ENCODE peak calls at places on chromosomes 1 and 21, in seven cellular contexts. R is HCT116, L is breast epithelium, Y is suprapubic skin, M is prostate gland, S is transverse colon, N is GM23338. Z is an unnamed sample.

GRCh38 chr1:16236091-16236494 is 890 bp downstream of the CPLANE2 start:
- DNase-seq in M (peak; percentile 58), L (no peak), N (peak; percentile 66), S (peak; percentile 63), R (peak; percentile 54), Y (no peak), Z (peak; percentile 65)

GRCh38 chr1:6007318-6008083 is 15.3 kb upstream of the NPHP4 start:
- DNase-seq in M (no peak), S (no peak), L (no peak), N (peak; percentile 33), R (no peak), Y (no peak), Z (no peak)

GRCh38 chr1:1360511-1361169 is 2.3 kb upstream of the MXRA8 start:
- DNase-seq in R (peak; percentile 56), L (peak; percentile 81), N (no peak), S (peak; percentile 57), M (no peak), Y (peak; percentile 93), Z (no peak)

GRCh38 chr1:16484931-16485330 is 29.2 kb downstream of the RNU1-1 start:
- DNase-seq in N (no peak), Y (no peak), R (no peak), S (no peak), L (peak; percentile 52), M (no peak), Z (no peak)

GRCh38 chr1:209815931-209816338 is 10.0 kb upstream of the IRF6 start:
- DNase-seq in R (no peak), L (no peak), Y (peak; percentile 83), N (peak; percentile 3), S (no peak), M (peak; percentile 93), Z (no peak)

GRCh38 chr21:34989337-34990151 is 59.6 kb downstream of the RUNX1 start:
- DNase-seq in N (no peak), M (no peak), R (no peak), L (no peak), Y (no peak), S (no peak), Z (no peak)

GRCh38 chr1:159911668-159912067 is 11.7 kb upstream of the CFAP45 start:
- DNase-seq in Y (no peak), N (no peak), M (no peak), S (no peak), L (no peak), R (no peak), Z (no peak)

GRCh38 chr1:37867784-37868183 is 8.4 kb upstream of the MTF1 start:
- DNase-seq in N (peak; percentile 57), M (no peak), L (no peak), R (no peak), S (no peak), Y (no peak), Z (no peak)

GRCh38 chr1:53738205-53739108 is 507 bp downstream of the GLIS1 start:
- DNase-seq in S (no peak), R (no peak), N (peak; percentile 36), L (no peak), M (no peak), Y (no peak), Z (no peak)

GRCh38 chr1:5917591-5918274 is 74.5 kb downstream of the NPHP4 start:
- DNase-seq in S (no peak), R (no peak), Y (peak; percentile 24), M (no peak), L (no peak), N (no peak), Z (no peak)

GRCh38 chr1:97071163-97071562 is 349.6 kb downstream of the PTBP2 start:
- DNase-seq in S (no peak), R (no peak), L (no peak), N (no peak), M (no peak), Y (no peak), Z (no peak)

GRCh38 chr1:53293123-53293522 is 34.7 kb downstream of the LRP8 start:
- DNase-seq in M (no peak), S (no peak), Y (no peak), N (no peak), L (no peak), R (no peak), Z (no peak)

GRCh38 chr1:232306269-232306911 is 323.5 kb downstream of the SIPA1L2 start:
- DNase-seq in R (no peak), N (peak; percentile 71), S (peak; percentile 60), Y (no peak), M (peak; percentile 60), L (peak; percentile 73), Z (peak; percentile 76)

GRCh38 chr1:226601456-226601855 is 52.9 kb downstream of the STUM start:
- DNase-seq in Y (no peak), L (no peak), R (no peak), N (no peak), S (no peak), M (no peak), Z (no peak)

GRCh38 chr1:53498555-53499142 is 39.5 kb downstream of the DMRTB1 start:
- DNase-seq in Y (no peak), N (no peak), S (no peak), R (no peak), L (no peak), M (no peak), Z (no peak)

GRCh38 chr1:71522721-71523120 is 441.9 kb upstream of the ZRANB2 start:
- DNase-seq in L (no peak), N (no peak), Y (no peak), S (no peak), R (no peak), M (no peak), Z (no peak)

GRCh38 chr1:109425902-109426277 is 358 bp downstream of the PSMA5 start:
- DNase-seq in Y (no peak), R (no peak), S (peak; percentile 62), N (peak; percentile 71), M (no peak), L (peak; percentile 54), Z (peak; percentile 61)

GRCh38 chr21:42775891-42776290 is 103.4 kb downstream of the WDR4 start:
- DNase-seq in R (no peak), M (no peak), N (no peak), Y (no peak), S (no peak), L (no peak), Z (no peak)

GRCh38 chr1:153474349-153474748 is 13.9 kb upstream of the S100A7 start:
- DNase-seq in S (no peak), R (no peak), N (no peak), M (no peak), Y (no peak), L (no peak), Z (no peak)

GRCh38 chr1:221940631-221941030 is 198.7 kb upstream of the DUSP10 start:
- DNase-seq in M (no peak), S (no peak), Y (no peak), N (no peak), R (no peak), L (no peak), Z (no peak)

GRCh38 chr1:235841938-235842545 is 24.7 kb downstream of the LYST start:
- DNase-seq in M (no peak), Y (no peak), L (no peak), S (no peak), N (no peak), R (no peak), Z (no peak)

GRCh38 chr1:157137773-157138219 is 399 bp downstream of the ETV3 start:
- DNase-seq in S (no peak), Y (no peak), M (no peak), L (no peak), N (no peak), R (no peak), Z (no peak)

GRCh38 chr1:41418868-41419583 is 57.8 kb downstream of the FOXO6 start:
- DNase-seq in L (peak; percentile 90), M (peak; percentile 91), N (peak; percentile 47), Y (peak; percentile 93), R (peak; percentile 81), S (peak; percentile 79), Z (peak; percentile 90)

GRCh38 chr1:192920412-192920811 is 111.6 kb downstream of the RGS2 start:
- DNase-seq in L (no peak), R (no peak), M (no peak), N (no peak), S (peak; percentile 13), Y (no peak), Z (no peak)
- TF ChIP-seq POLR2AphosphoS5 in L (no peak), R (no peak), M (no peak), N (no peak), S (no peak), Y (no peak), Z (no peak)

GRCh38 chr1:198529414-198529813 is 11.1 kb downstream of the ATP6V1G3 start:
- DNase-seq in R (no peak), N (no peak), L (no peak), S (no peak), M (no peak), Y (no peak), Z (no peak)
- TF ChIP-seq POLR2AphosphoS5 in R (no peak), N (no peak), L (no peak), S (no peak), M (no peak), Y (no peak), Z (no peak)

GRCh38 chr1:22123901-22124404 is 18.9 kb downstream of the WNT4 start:
- DNase-seq in N (no peak), L (no peak), M (no peak), R (no peak), Y (no peak), S (no peak), Z (no peak)

GRCh38 chr1:22121421-22121911 is 21.4 kb downstream of the WNT4 start:
- DNase-seq in Y (no peak), N (peak; percentile 50), S (no peak), M (no peak), L (no peak), R (no peak), Z (no peak)

GRCh38 chr1:22123071-22123390 is 19.9 kb downstream of the WNT4 start:
- DNase-seq in R (no peak), N (no peak), L (no peak), S (no peak), M (no peak), Y (no peak), Z (no peak)

GRCh38 chr1:22120469-22120790 is 22.5 kb downstream of the WNT4 start:
- DNase-seq in R (no peak), S (no peak), L (no peak), N (no peak), Y (no peak), M (no peak), Z (no peak)

GRCh38 chr1:22122273-22123070 is 20.4 kb downstream of the WNT4 start:
- DNase-seq in L (no peak), Y (no peak), S (no peak), R (no peak), N (no peak), M (no peak), Z (no peak)
- TF ChIP-seq POLR2AphosphoS5 in L (no peak), Y (no peak), S (no peak), R (no peak), N (no peak), M (no peak), Z (no peak)

GRCh38 chr21:20783611-20784010 is 214.6 kb upstream of the NCAM2 start:
- DNase-seq in R (no peak), N (no peak), Y (no peak), S (no peak), L (no peak), M (no peak), Z (no peak)

GRCh38 chr21:20774737-20775136 is 223.5 kb upstream of the NCAM2 start:
- DNase-seq in L (no peak), M (no peak), R (no peak), S (no peak), N (no peak), Y (no peak), Z (no peak)

DNA sequence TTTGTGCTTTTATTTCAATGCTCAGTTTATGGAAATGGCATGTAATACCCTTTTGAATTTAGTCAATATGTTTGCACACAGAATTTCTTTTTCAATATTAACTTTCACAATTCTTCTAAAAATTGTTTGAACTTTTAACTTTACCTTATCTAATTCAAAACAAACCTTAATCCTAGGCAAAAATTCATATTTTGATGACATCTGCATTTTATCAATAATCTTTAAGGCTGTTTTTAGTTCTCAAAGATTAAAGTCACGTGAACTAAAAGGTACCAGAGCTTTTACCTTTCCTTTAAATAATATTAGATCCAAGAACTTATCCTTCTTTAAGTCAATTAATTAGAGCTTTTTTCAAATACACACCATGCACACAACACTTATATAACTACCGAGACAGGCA is 218.9 kb upstream of the NCAM2 start:
- DNase-seq in Y (no peak), L (no peak), M (no peak), R (no peak), S (no peak), N (no peak), Z (no peak)
- TF ChIP-seq POLR2AphosphoS5 in Y (no peak), L (no peak), M (no peak), R (no peak), S (no peak), N (no peak), Z (no peak)